ENCODE peak calls at places on chromosome 10, in eight cellular contexts. C, R, W, X, S, J, I and N are unnamed samples.

GRCh38 chr10:96124230-96125141 is 5.6 kb upstream of the ZNF518A start:
- DNase-seq in I (no peak), J (no peak), W (peak), S (peak), R (peak), X (no peak), C (peak), N (peak)

GRCh38 chr10:34008641-34009040 is 674.2 kb upstream of the NRP1 start:
- DNase-seq in I (no peak), C (no peak), S (no peak), X (no peak), J (no peak), R (no peak), W (no peak), N (no peak)

GRCh38 chr10:76038696-76039095 is 607.3 kb downstream of the LRMDA start:
- DNase-seq in W (no peak), R (no peak), I (no peak), X (no peak), S (no peak), C (no peak), J (no peak), N (no peak)

GRCh38 chr10:95388072-95388471 is 97.3 kb upstream of the PDLIM1 start:
- DNase-seq in R (no peak), S (no peak), J (no peak), C (no peak), W (no peak), I (no peak), X (no peak), N (no peak)

GRCh38 chr10:11849908-11850307 is 26.8 kb downstream of the PROSER2 start:
- DNase-seq in R (no peak), W (peak), I (no peak), C (no peak), J (no peak), X (no peak), S (no peak), N (peak)

GRCh38 chr10:94677691-94678090 is 5.8 kb upstream of the CYP2C18 start:
- DNase-seq in R (no peak), W (no peak), X (no peak), J (no peak), C (no peak), S (no peak), I (no peak), N (no peak)

GRCh38 chr10:10911471-10911921 is 106.2 kb upstream of the CELF2 start:
- DNase-seq in J (peak), X (no peak), R (no peak), C (peak), I (peak), W (peak), S (peak), N (peak)

GRCh38 chr10:84293574-84294016 is 34.8 kb upstream of the CCSER2 start:
- DNase-seq in W (no peak), I (no peak), C (no peak), R (no peak), S (no peak), J (no peak), X (peak), N (no peak)

GRCh38 chr10:65394898-65395297 is 1530.9 kb upstream of the LRRTM3 start:
- DNase-seq in S (no peak), X (no peak), W (peak), R (no peak), C (peak), J (peak), I (no peak), N (no peak)

GRCh38 chr10:98076086-98076485 is 45.7 kb upstream of the CRTAC1 start:
- DNase-seq in S (no peak), W (no peak), X (no peak), C (no peak), I (no peak), R (no peak), J (no peak), N (no peak)

GRCh38 chr10:130749911-130750310 is 561.6 kb downstream of the TCERG1L start:
- DNase-seq in R (no peak), X (no peak), I (no peak), J (no peak), S (no peak), W (no peak), C (no peak), N (no peak)

GRCh38 chr10:91340613-91341362 is 69.4 kb upstream of the HECTD2 start:
- DNase-seq in W (peak), X (peak), C (peak), S (peak), R (no peak), J (peak), I (peak), N (peak)

GRCh38 chr10:131087464-131088215 is 223.9 kb downstream of the TCERG1L start:
- DNase-seq in R (no peak), X (no peak), S (no peak), W (no peak), I (no peak), J (no peak), C (no peak), N (no peak)

GRCh38 chr10:21364196-21365114 is 161.0 kb downstream of the SKIDA1 start:
- DNase-seq in S (peak), R (no peak), W (peak), J (peak), I (peak), X (peak), C (peak), N (peak)

GRCh38 chr10:45408421-45409319 is 34.7 kb downstream of the ALOX5 start:
- DNase-seq in S (no peak), X (no peak), I (no peak), W (no peak), C (no peak), R (no peak), J (no peak), N (no peak)

GRCh38 chr10:92268763-92269162 is 22.1 kb downstream of the CPEB3 start:
- DNase-seq in C (no peak), X (no peak), S (no peak), W (no peak), J (no peak), I (no peak), R (no peak), N (no peak)

GRCh38 chr10:118594392-118595063 is 920 bp downstream of the PRLHR start:
- DNase-seq in I (peak), R (no peak), W (peak), X (peak), C (peak), J (peak), S (peak), N (peak)

GRCh38 chr10:8402469-8403074 is 348.1 kb downstream of the GATA3 start:
- DNase-seq in W (peak), R (no peak), J (no peak), X (no peak), I (no peak), S (no peak), C (no peak), N (no peak)

GRCh38 chr10:119489572-119490326 is 52.8 kb downstream of the RGS10 start:
- DNase-seq in J (no peak), R (peak), S (peak), I (peak), W (peak), X (peak), C (peak), N (no peak)

GRCh38 chr10:96402417-96403305 is 43.9 kb upstream of the OPALIN start:
- DNase-seq in X (no peak), I (no peak), R (no peak), J (no peak), W (no peak), C (no peak), S (no peak), N (no peak)

GRCh38 chr10:63765126-63765525 is 243.9 kb downstream of the REEP3 start:
- DNase-seq in C (no peak), W (no peak), S (no peak), J (no peak), X (no peak), I (no peak), R (no peak), N (peak)

GRCh38 chr10:44205072-44205471 is 179.8 kb downstream of the CXCL12 start:
- DNase-seq in S (peak), J (no peak), W (peak), X (no peak), C (no peak), I (no peak), R (no peak), N (no peak)

GRCh38 chr10:119663866-119664698 is 12.9 kb downstream of the BAG3 start:
- DNase-seq in W (no peak), I (no peak), S (peak), R (no peak), X (peak), C (no peak), J (no peak), N (peak)

GRCh38 chr10:124533266-124533665 is 71.6 kb downstream of the LHPP start:
- DNase-seq in S (no peak), W (no peak), C (no peak), R (no peak), J (no peak), X (no peak), I (no peak), N (no peak)
- H3K4me3 ChIP-seq in S (no peak), W (no peak), C (no peak), R (no peak), J (no peak), X (no peak), I (no peak), N (no peak)

DNA sequence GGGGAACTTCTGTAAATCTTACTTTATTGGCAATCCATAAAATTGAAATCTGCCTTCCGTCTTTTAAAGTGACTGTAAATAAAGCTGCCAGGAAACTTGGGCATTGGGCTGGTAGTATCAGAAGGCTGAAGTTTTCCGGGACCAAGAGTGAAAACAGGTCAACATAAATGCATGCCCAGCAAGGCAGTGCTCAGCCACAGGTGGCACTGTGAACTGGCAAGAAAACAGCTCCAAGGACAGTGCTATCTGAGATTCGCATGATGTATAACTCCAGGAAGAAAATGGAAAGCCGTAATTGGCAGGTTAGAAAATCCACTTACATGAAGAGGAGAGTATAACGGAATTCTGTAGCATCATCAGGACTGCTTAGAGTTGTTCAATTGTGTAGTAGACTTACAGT is 1.9 kb upstream of the INSYN2A start:
- DNase-seq in I (no peak), C (no peak), R (no peak), S (no peak), J (no peak), W (no peak), X (no peak), N (no peak)
- TF ChIP-seq CTCF in I (no peak), C (no peak), R (no peak), S (no peak), J (no peak), W (no peak), X (no peak), N (peak)

DNA sequence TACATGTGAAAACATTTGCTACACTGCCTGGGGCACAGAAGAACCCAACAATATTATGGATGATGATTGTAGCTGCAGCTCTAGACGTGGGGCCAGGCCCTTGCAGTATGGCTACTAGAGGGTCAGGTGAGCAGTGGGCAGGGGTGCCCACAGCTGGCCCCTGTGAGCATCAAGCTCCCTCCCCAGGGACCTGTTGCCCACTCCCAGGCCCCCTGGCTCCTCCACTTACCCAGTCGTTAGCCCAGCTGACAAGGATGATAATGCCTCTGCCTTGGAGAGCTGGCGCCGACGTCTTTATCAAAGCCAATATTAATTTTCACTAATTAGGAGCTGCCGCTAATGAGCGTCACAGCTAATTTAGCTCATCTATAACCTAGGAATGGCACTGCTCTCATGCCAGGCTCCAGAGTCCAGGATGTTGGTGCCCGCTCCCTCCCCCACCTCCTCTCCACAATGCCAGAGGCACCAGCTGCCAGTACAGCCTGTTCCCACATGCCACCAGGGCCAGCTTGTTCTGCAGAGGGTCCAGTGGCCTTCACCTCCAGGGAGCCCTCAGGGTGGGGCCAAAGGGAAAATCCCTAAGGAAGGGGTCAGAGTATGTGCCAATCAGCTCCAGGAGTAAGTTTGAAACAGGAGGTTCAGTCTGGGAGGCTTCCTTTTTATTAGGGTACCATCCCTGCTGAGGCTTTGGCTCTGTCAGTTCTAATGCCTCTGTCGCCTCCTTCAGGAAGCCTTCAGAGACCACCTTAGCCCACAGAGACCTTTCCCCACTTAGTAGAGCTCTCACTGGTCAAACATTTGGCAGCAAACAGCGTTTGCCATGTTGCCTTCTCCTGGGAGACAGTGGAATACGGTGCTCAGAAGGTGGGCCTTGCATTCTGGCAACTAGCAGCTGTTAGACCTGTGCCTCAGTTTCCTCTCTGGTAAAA is 77.2 kb downstream of the CDH23 start:
- DNase-seq in S (no peak), W (no peak), R (no peak), J (no peak), C (no peak), I (no peak), X (no peak), N (no peak)
- H3K4me3 ChIP-seq in S (no peak), W (no peak), R (no peak), J (no peak), C (no peak), I (no peak), X (no peak), N (no peak)

GRCh38 chr10:103980246-103980906 is 13.4 kb downstream of the SLK start:
- DNase-seq in J (no peak), C (peak), W (no peak), X (no peak), I (no peak), R (no peak), S (no peak), N (no peak)

GRCh38 chr10:103985726-103986125 is 18.8 kb downstream of the SLK start:
- DNase-seq in C (no peak), S (peak), W (no peak), J (no peak), X (no peak), R (no peak), I (no peak), N (no peak)

GRCh38 chr10:103979530-103979929 is 12.6 kb downstream of the SLK start:
- DNase-seq in R (no peak), X (no peak), C (no peak), W (no peak), I (no peak), J (no peak), S (no peak), N (no peak)

GRCh38 chr10:103983367-103983911 is 16.5 kb downstream of the SLK start:
- DNase-seq in R (peak), W (no peak), C (peak), J (no peak), S (peak), X (no peak), I (no peak), N (no peak)

DNA sequence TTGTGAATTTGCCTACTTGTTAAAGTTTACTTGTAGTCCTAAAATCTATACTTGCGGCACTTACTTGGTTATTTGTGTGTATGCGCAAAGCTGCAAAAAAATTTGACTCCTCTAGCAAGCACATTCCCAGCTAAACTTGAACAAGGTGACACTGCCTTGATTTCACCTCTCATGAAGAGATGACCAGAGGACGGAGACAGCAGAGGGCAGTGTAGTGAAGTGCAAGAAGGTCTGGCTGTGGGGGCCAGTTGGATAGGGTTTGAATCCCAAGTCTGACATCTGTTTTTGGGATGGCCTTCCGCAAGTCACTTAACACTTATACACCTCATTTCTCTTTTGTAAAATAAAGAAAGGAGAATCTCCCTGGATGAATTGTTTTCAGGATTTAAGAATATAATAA is 15.7 kb downstream of the SLK start:
- DNase-seq in X (peak), C (peak), I (no peak), J (no peak), S (no peak), R (no peak), W (no peak), N (no peak)
- TF ChIP-seq CTCF in X (peak), C (peak), I (peak), J (peak), S (no peak), R (peak), W (peak), N (peak)

GRCh38 chr10:4652111-4653010 is 173.6 kb upstream of the AKR1E2 start:
- DNase-seq in W (no peak), X (no peak), R (no peak), J (no peak), C (no peak), S (no peak), I (no peak), N (peak)
- H3K4me3 ChIP-seq in W (no peak), X (no peak), R (no peak), J (no peak), C (no peak), S (no peak), I (no peak), N (no peak)

DNA sequence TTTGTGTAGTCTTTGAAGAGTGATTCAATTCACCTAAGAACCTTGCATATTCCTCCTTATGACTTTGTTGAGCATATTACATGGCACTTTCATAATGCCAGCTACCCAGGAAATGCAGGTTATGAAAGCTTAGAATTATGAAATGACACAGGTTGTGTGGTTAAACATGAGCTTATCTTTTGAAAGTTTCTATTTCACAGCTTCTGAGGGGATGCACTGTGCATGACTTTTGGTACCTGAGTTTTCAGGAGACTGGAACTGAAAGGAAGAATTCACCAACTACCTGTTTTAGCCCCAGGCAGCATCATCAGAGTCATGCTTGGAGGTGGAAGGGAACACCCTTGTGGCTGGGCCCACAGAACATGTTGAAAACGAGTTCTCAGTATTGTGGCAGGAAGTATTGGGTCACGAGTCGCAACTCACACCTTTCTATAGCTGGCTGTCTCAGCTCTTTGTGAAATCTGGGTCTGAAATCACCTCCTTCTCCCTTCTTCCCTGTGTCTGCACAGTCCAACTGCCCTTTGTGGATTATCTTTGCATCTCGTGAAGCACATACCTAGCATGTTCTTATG is 228.2 kb downstream of the PTEN start:
- DNase-seq in I (no peak), X (no peak), W (no peak), J (no peak), R (peak), C (no peak), S (no peak), N (peak)
- TF ChIP-seq CTCF in I (no peak), X (no peak), W (no peak), J (no peak), R (no peak), C (no peak), S (no peak), N (no peak)

DNA sequence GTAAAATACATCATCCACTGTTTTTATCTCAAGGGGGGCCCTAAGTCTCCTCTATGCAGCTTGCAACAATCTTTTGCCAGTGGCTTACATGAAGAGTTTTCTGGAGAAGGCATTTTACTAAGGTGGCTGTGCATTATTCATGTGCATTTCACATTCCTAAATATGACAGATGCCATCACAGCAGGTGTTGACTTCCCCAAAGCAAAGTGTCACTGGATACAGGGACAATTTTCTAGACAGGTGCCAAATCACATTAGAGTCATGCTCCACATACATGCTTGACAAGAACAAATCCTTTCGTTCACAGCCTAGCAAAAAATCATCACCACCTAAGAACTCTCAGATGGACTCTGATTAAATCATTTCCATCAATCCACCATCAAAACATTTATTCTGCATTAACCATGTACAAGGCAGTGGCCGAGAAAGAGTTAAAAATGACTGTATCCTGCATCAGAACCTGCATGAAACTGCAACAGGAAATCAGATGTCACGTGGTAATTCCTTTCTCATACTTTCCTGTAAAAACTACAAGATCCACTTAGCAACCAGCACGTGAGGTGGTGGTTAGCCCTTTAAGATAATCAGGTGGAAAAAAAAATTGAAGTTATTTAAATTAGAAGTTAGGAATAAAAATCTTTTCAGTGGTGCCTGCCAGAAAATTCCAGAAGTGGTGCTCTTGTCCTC is 88.2 kb upstream of the AFAP1L2 start:
- DNase-seq in J (no peak), I (no peak), R (no peak), W (peak), X (no peak), C (peak), S (no peak), N (no peak)
- H3K4me3 ChIP-seq in J (no peak), I (no peak), R (no peak), W (no peak), X (no peak), C (no peak), S (no peak), N (no peak)

GRCh38 chr10:113216068-113216467 is 266.0 kb downstream of the TCF7L2 start:
- DNase-seq in C (no peak), W (no peak), S (peak), J (no peak), R (no peak), X (no peak), I (no peak), N (no peak)
- TF ChIP-seq CTCF in C (no peak), W (no peak), S (peak), J (peak), R (no peak), X (peak), I (no peak), N (peak)

GRCh38 chr10:35752469-35753450 is 110.7 kb upstream of the FZD8 start:
- DNase-seq in S (peak), W (peak), C (no peak), I (peak), X (no peak), J (no peak), R (no peak), N (peak)
- H3K4me3 ChIP-seq in S (no peak), W (no peak), C (no peak), I (no peak), X (no peak), J (no peak), R (no peak), N (no peak)